ENCODE peak calls at places on chromosomes 16 and 17, in five cellular contexts. Y is IMR-90, B is GM12878, P is K562, G is HepG2. W is an unnamed sample.

GRCh38 chr17:81398170-81398854 is 3.1 kb downstream of the BAHCC1 start:
- DNase-seq in Y (peak), B (no peak), P (no peak), G (no peak), W (peak)

GRCh38 chr16:23171234-23171948 is 11.2 kb upstream of the SCNN1G start:
- DNase-seq in Y (peak), B (no peak), P (no peak), G (no peak), W (no peak)

GRCh38 chr16:86075839-86076440 is 177.0 kb downstream of the IRF8 start:
- DNase-seq in Y (no peak), B (no peak), P (no peak), G (no peak), W (no peak)

GRCh38 chr16:15988268-15989013 is 39.0 kb downstream of the ABCC1 start:
- DNase-seq in Y (peak), B (no peak), P (peak), G (no peak), W (no peak)

GRCh38 chr17:8408371-8408770 is 10.7 kb upstream of the RNF222 start:
- DNase-seq in Y (no peak), B (no peak), P (no peak), G (peak), W (no peak)

GRCh38 chr16:52191533-52192134 is 355.3 kb downstream of the TOX3 start:
- DNase-seq in Y (peak), B (peak), P (peak), G (peak), W (peak)

GRCh38 chr17:72530409-72530808 is 409.6 kb downstream of the SOX9 start:
- DNase-seq in Y (no peak), B (no peak), P (no peak), G (no peak), W (no peak)

GRCh38 chr16:50585331-50585776 is 37.2 kb downstream of the NKD1 start:
- DNase-seq in Y (no peak), B (no peak), P (no peak), G (no peak), W (no peak)

GRCh38 chr17:19867654-19868395 is at the start of gene ULK2:
- DNase-seq in Y (peak), B (no peak), P (no peak), G (no peak), W (peak)

GRCh38 chr17:81932333-81932983 is 4.6 kb downstream of the PYCR1 start:
- DNase-seq in Y (no peak), B (no peak), P (peak), G (no peak), W (no peak)

GRCh38 chr16:74637742-74638453 is 28.8 kb downstream of the RFWD3 start:
- DNase-seq in Y (no peak), B (no peak), P (no peak), G (no peak), W (no peak)

GRCh38 chr17:74768069-74768762 is 7.9 kb downstream of the NAT9 start:
- DNase-seq in Y (peak), B (no peak), P (no peak), G (no peak), W (peak)

GRCh38 chr17:42337442-42337841 is 49.1 kb downstream of the STAT5A start:
- DNase-seq in Y (peak), B (peak), P (no peak), G (no peak), W (no peak)

GRCh38 chr17:14950216-14950615 is 314.9 kb downstream of the PMP22 start:
- DNase-seq in Y (peak), B (no peak), P (no peak), G (no peak), W (no peak)

GRCh38 chr16:73053379-73054130 is 5.6 kb upstream of the ZFHX3 start:
- DNase-seq in Y (peak), B (no peak), P (no peak), G (peak), W (peak)

GRCh38 chr16:19132898-19133297 is 19.1 kb downstream of the ITPRIPL2 start:
- DNase-seq in Y (no peak), B (no peak), P (no peak), G (no peak), W (no peak)

GRCh38 chr17:60134396-60135159 is 15.2 kb upstream of the CA4 start:
- DNase-seq in Y (peak), B (no peak), P (peak), G (no peak), W (peak)

GRCh38 chr16:10921536-10922327 is 20.5 kb downstream of the DEXI start:
- DNase-seq in Y (no peak), B (no peak), P (no peak), G (no peak), W (no peak)

GRCh38 chr17:47776330-47777197 is 43.5 kb downstream of the TBX21 start:
- DNase-seq in Y (peak), B (no peak), P (peak), G (peak), W (peak)

GRCh38 chr17:12114686-12115418 is 94.2 kb downstream of the MAP2K4 start:
- DNase-seq in Y (peak), B (no peak), P (no peak), G (no peak), W (no peak)

GRCh38 chr16:87963400-87963799 is 12.2 kb downstream of the BANP start:
- DNase-seq in Y (peak), B (no peak), P (no peak), G (no peak), W (no peak)

GRCh38 chr16:81544691-81545365 is 100.2 kb downstream of the CMIP start:
- DNase-seq in Y (peak), B (no peak), P (no peak), G (no peak), W (no peak)

GRCh38 chr17:9790889-9791876 is at the start of gene DHRS7C:
- DNase-seq in Y (no peak), B (no peak), P (no peak), G (no peak), W (no peak)

GRCh38 chr17:46878055-46878454 is 26.7 kb downstream of the WNT9B start:
- DNase-seq in Y (no peak), B (no peak), P (no peak), G (no peak), W (no peak)

GRCh38 chr16:13262270-13263090 is 361.1 kb downstream of the SHISA9 start:
- DNase-seq in Y (no peak), B (no peak), P (no peak), G (no peak), W (no peak)

GRCh38 chr16:89595330-89596060 is 17.9 kb upstream of the DPEP1 start:
- DNase-seq in Y (no peak), B (no peak), P (no peak), G (no peak), W (no peak)

GRCh38 chr16:80511824-80512223 is 29.0 kb upstream of the DYNLRB2 start:
- DNase-seq in Y (no peak), B (no peak), P (no peak), G (no peak), W (no peak)

GRCh38 chr16:65178151-65178550 is 56.3 kb upstream of the CDH11 start:
- DNase-seq in Y (peak), B (no peak), P (no peak), G (no peak), W (no peak)

GRCh38 chr17:42135664-42136653 is 13.4 kb downstream of the HSPB9 start:
- DNase-seq in Y (peak), B (no peak), P (peak), G (peak), W (no peak)

GRCh38 chr16:47034455-47034854 is 61.0 kb upstream of the DNAJA2 start:
- DNase-seq in Y (no peak), B (no peak), P (no peak), G (no peak), W (no peak)

GRCh38 chr17:14395255-14395654 is 94.4 kb downstream of the HS3ST3B1 start:
- DNase-seq in Y (no peak), B (no peak), P (no peak), G (no peak), W (no peak)

GRCh38 chr16:81399909-81400308 is 44.7 kb upstream of the CMIP start:
- DNase-seq in Y (no peak), B (no peak), P (no peak), G (no peak), W (no peak)

GRCh38 chr17:46013502-46014165 is 14.6 kb downstream of the STH start:
- DNase-seq in Y (peak), B (no peak), P (no peak), G (peak), W (peak)

GRCh38 chr17:1561420-1562177 is 993 bp downstream of the PITPNA start:
- DNase-seq in Y (no peak), B (no peak), P (peak), G (no peak), W (peak)

GRCh38 chr16:65414284-65414984 is 292.6 kb upstream of the CDH11 start:
- DNase-seq in Y (peak), B (no peak), P (no peak), G (no peak), W (peak)

GRCh38 chr17:32586666-32587065 is 99.9 kb downstream of the CDK5R1 start:
- DNase-seq in Y (no peak), B (no peak), P (no peak), G (no peak), W (no peak)
- TF ChIP-seq MXI1 in Y (no peak), B (no peak), P (no peak), G (no peak), W (no peak)

DNA sequence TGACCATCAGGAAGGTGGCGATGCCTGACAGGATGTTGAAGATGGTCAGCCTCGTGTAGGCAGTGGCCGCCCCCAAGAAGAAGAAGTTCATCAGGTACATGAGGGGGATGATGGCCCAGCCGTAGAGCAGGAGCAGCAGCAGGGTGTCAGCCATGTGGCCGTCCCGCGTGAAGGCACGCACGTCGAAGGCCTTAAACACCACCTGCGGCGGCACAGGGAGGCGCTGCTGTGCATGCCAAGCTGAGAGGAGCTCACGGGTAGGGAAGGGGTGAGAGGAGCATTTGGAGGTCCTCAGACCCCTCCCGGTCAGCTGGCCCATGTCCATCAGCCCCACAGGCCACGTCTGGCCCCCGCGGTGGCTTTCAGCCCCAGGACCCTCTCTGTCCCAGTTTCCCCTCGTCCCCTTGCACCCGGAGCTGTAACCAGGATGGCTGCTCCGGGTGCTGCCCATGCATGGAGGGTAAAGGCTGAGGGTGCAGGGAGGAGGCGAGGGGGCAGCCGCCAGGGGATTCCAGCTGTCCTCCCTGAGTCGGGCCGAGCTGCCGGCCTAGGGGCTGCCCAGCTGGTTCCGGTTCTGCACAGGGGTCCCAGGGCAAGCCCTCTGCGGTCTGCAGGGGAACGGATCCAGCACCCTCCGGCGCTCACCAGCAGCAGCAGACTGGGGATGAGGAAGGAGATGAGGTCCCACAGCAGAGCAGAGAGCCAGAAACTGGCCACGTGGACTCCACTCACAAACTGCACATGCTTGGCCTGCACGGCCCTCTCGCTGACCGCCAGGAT is 17.1 kb upstream of the RNPS1 start:
- DNase-seq in Y (no peak), B (no peak), P (no peak), G (no peak), W (no peak)
- TF ChIP-seq MXI1 in Y (no peak), B (no peak), P (no peak), G (no peak), W (no peak)

DNA sequence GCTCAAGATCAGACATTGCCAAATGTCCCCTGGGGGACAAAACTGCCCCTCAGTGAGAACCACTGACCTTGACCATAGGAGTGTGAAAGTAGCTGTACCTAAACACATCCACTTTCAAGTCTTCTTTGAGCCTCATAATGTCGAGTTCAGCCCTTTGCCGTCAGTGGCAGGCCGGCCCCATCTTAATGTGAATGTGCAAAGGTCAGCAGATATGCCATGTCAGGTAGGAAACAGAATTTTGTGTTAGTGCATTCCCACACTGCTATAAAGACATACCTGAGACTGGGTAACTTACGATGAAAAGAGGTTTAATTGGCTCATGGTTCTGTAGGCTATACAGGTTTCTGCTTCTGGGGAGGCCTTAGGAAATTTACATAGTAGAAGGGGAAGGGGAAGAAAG is 95.1 kb upstream of the PIRT start:
- DNase-seq in Y (no peak), B (no peak), P (no peak), G (no peak), W (no peak)
- TF ChIP-seq MXI1 in Y (no peak), B (no peak), P (no peak), G (no peak), W (no peak)

GRCh38 chr17:79562117-79562805 is 48.6 kb downstream of the RBFOX3 start:
- DNase-seq in Y (no peak), B (no peak), P (no peak), G (no peak), W (peak)

GRCh38 chr17:79565606-79566250 is 45.1 kb downstream of the RBFOX3 start:
- DNase-seq in Y (no peak), B (no peak), P (no peak), G (no peak), W (no peak)

GRCh38 chr17:79562806-79563141 is 48.1 kb downstream of the RBFOX3 start:
- DNase-seq in Y (no peak), B (no peak), P (no peak), G (no peak), W (no peak)

GRCh38 chr17:79561486-79562116 is 49.2 kb downstream of the RBFOX3 start:
- DNase-seq in Y (no peak), B (no peak), P (no peak), G (no peak), W (no peak)

GRCh38 chr17:79563237-79564013 is 47.4 kb downstream of the RBFOX3 start:
- DNase-seq in Y (no peak), B (no peak), P (no peak), G (no peak), W (no peak)
- TF ChIP-seq MXI1 in Y (no peak), B (no peak), P (no peak), G (no peak), W (no peak)

DNA sequence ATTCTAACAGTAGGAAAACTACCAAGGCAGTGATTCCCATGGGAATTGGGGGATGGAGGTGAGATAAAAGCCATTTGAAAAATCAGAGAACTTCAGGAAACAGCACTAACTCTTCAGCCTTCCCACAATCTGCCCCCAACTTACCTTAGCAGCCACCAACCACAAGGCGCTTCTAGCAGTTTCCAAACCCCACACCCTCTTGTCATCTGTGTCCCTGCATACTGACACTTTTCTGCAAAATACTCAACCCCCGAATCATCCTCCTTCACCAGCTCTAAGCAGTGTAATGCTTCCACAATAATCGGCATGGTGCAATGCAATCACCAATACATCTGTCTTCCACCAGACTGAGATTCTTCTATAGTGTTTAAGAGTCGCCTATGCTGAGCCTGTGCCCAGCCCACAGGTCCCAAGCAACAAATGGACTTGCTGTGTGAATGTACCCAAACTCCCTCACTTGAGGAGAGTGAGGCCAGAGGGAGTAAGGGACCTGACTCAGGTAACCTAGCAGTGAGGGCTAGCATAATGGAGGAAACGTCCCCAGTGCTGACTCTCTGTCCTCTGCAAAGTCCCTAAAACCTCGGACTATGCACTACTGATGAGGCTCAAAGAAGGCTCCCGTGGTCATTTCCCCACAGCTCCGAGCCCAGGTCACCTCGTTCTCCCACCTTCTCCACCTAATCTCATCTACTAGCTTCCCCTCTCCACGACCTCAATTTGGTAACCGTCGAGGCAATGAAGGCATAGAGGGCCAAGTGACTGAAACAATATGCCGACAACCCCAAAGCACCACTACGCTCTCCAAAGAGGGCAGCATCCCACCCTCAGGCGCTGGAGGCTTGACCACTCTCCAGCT is 902 bp downstream of the DYNC1LI2 start:
- DNase-seq in Y (no peak), B (no peak), P (peak), G (no peak), W (no peak)
- TF ChIP-seq MXI1 in Y (no peak), B (no peak), P (no peak), G (no peak), W (no peak)

GRCh38 chr17:50020841-50021599 is 26.0 kb upstream of the DLX3 start:
- DNase-seq in Y (no peak), B (no peak), P (no peak), G (no peak), W (no peak)

GRCh38 chr17:50022463-50023130 is 27.6 kb upstream of the DLX3 start:
- DNase-seq in Y (peak), B (no peak), P (no peak), G (no peak), W (no peak)

GRCh38 chr17:50018909-50019308 is 23.9 kb upstream of the DLX3 start:
- DNase-seq in Y (peak), B (no peak), P (no peak), G (no peak), W (no peak)

GRCh38 chr17:50023520-50023919 is 28.5 kb upstream of the DLX3 start:
- DNase-seq in Y (no peak), B (no peak), P (no peak), G (no peak), W (no peak)

GRCh38 chr17:50021681-50022370 is 26.8 kb upstream of the DLX3 start:
- DNase-seq in Y (no peak), B (no peak), P (no peak), G (no peak), W (no peak)
- TF ChIP-seq MXI1 in Y (no peak), B (no peak), P (no peak), G (no peak), W (no peak)

DNA sequence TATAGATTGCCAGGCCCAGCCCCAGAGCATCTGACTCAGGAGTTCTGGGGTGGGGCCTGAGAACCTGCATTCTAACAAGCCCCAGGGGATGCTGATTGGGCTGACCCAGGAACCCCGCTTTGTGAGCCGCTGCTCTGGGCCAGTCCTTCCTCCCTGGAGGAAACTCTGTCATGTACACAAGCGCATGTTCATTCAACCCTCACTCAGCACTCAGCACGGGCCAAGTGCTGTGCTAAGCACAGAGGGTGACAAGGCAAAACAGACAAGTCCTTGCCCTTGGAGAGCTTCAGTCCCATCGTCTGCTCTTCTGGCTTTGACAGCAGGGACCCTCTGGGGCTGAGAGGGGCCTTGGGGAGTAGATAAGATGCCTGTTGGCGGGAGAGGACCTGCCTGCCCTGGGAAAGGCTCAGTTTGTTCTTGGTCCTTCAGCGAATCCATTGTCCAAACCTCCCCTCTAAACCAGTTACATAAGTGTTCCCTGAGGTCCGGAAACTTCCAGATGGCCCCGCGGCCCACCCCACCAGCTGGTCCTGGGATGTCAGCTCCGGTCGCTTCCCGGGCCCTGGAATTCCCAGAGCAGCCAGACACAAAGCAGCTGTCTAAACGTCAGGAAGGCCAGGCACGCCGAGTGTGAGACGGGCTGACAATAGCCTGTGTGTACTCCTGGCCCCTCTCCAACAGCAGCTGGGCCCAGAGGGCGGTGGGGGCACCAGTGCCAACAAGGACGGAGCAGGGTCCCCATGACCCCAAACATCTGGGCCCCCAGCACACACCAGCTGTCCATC is 88.8 kb downstream of the ZDHHC7 start:
- DNase-seq in Y (peak), B (no peak), P (peak), G (peak), W (peak)
- TF ChIP-seq MXI1 in Y (no peak), B (no peak), P (no peak), G (no peak), W (peak)

W was measured in SK-N-SH.